ENCODE peak calls at places on chromosomes 1 and 21, in ten cellular contexts. N is heart right ventricle, H is fibroblast of pulmonary artery, A is coronary artery, V is choroid plexus epithelial cell, S is astrocyte of the spinal cord, P is astrocyte, Q is lower lobe of right lung, D is A673, C is stomach. W is an unnamed sample.

GRCh38 chr1:11413907-11414495 is 65.0 kb upstream of the DISP3 start:
- DNase-seq in H (no peak), S (no peak), D (peak; percentile 35), P (no peak), N (no peak), A (no peak), Q (no peak), V (no peak), C (no peak), W (no peak)

GRCh38 chr1:15965228-15965767 is 10.6 kb downstream of the ZBTB17 start:
- DNase-seq in N (no peak), V (peak; percentile 26), C (no peak), A (no peak), S (no peak), P (peak; percentile 83), D (peak; percentile 63), Q (no peak), H (peak; percentile 91), W (no peak)

GRCh38 chr1:203274603-203275381 is 30.5 kb upstream of the BTG2 start:
- DNase-seq in N (no peak), D (no peak), A (peak; percentile 92), C (no peak), P (peak; percentile 42), Q (no peak), V (no peak), S (no peak), H (no peak), W (peak; percentile 28)

GRCh38 chr1:54274448-54274847 is 74.5 kb downstream of the MRPL37 start:
- DNase-seq in H (no peak), N (no peak), D (no peak), A (no peak), C (peak; percentile 47), P (no peak), Q (no peak), V (no peak), S (no peak), W (no peak)

GRCh38 chr1:234975941-234976871 is 152.4 kb downstream of the TOMM20 start:
- DNase-seq in S (no peak), N (no peak), P (no peak), A (no peak), D (no peak), H (no peak), C (no peak), V (no peak), Q (peak; percentile 67), W (no peak)

GRCh38 chr1:97042551-97042950 is 321.0 kb downstream of the PTBP2 start:
- DNase-seq in V (peak; percentile 16), P (peak; percentile 89), A (no peak), S (peak; percentile 58), D (no peak), N (no peak), C (no peak), Q (no peak), H (peak; percentile 33), W (no peak)

GRCh38 chr1:240101737-240102136 is 10.1 kb downstream of the FMN2 start:
- DNase-seq in S (peak; percentile 27), V (no peak), P (no peak), D (no peak), A (no peak), H (no peak), N (no peak), Q (no peak), C (no peak), W (no peak)

GRCh38 chr21:35732788-35733187 is 327.5 kb downstream of the SETD4 start:
- DNase-seq in S (no peak), P (no peak), V (no peak), N (no peak), A (no peak), C (no peak), H (no peak), Q (no peak), D (no peak), W (no peak)

GRCh38 chr21:34883501-34884271 is 165.4 kb downstream of the RUNX1 start:
- DNase-seq in Q (no peak), H (no peak), N (no peak), V (no peak), S (peak; percentile 47), P (no peak), A (no peak), D (no peak), C (no peak), W (no peak)

GRCh38 chr1:175415133-175415712 is 222.6 kb upstream of the KIAA0040 start:
- DNase-seq in C (no peak), N (no peak), D (no peak), A (no peak), P (no peak), Q (no peak), H (no peak), S (no peak), V (no peak), W (no peak)

DNA sequence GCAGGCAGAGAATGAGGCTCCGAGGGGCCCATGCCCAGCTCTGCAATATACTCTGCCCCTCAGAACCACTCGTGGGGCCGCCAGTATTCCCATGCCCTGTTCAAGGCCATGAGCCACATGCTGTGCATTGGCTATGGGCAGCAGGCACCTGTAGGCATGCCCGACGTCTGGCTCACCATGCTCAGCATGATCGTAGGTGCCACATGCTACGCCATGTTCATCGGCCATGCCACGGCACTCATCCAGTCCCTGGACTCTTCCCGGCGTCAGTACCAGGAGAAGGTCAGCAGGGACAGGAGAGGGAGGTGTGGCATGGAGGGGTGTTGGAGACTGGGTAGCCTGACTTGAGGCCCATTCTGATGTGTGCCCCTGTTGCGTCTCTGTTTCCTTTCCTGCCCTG is 7.2 kb downstream of the HCN3 start:
- DNase-seq in N (no peak), C (no peak), H (no peak), P (no peak), Q (no peak), S (no peak), D (no peak), V (no peak), A (no peak), W (no peak)
- TF ChIP-seq CTCF in N (no peak), C (no peak), H (no peak), P (no peak), Q (no peak), S (no peak), D (no peak), V (no peak), A (no peak), W (no peak)

GRCh38 chr1:159172599-159173291 is 1.3 kb downstream of the CADM3 start:
- DNase-seq in H (peak; percentile 67), C (no peak), N (peak; percentile 15), Q (no peak), V (no peak), A (no peak), P (no peak), D (no peak), S (no peak), W (peak; percentile 23)
- H3K4me3 ChIP-seq in H (peak overlapping the region; percentile 60), C (peak overlapping the region; percentile 47), N (peak overlapping the region; percentile 9), Q (peak overlapping the region; percentile 27), V (no peak overlapping the region), A (peak overlapping the region; percentile 56), P (no peak overlapping the region), D (no peak overlapping the region), S (no peak overlapping the region), W (peak overlapping the region; percentile 13)

DNA sequence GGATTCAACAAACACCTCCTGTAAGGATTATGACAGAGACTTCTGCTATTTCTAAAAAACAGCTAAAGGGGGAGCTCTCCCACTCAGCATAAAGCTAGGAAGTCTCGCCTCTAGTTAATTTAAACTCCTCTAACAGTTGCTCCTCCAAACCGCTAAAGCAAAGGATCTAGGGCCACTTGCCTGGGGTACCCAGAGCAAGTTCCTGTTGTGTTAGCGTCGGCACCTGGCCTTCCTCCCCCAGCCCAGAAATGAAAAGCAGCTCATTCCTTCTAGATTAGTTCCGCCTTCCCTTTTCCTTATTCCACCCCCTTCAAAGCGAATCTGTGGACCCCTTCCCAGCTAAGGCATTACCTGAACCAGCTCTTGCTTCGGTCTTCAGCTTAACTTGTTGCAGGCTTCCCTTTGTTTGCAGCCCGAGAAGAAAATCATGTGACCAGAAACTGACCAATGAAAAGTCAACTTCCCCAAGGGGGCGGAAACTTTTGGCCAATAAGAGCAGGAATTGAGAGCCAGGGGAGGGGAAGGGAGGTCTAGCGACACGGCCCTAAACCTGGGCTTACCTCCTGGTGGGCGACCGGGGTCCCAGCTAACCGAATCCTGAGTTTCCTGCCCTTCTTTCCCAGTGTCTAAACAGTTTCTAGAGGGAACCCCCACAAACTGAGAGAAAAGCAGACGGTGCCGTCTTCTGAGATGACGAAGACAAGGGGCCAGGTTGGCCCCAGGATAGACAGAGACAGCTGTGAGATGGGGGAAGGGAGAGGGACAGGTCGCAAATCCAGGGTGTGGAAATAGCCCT is at the start of gene PBXIP1:
- DNase-seq in N (no peak), D (peak; percentile 96), H (peak; percentile 92), C (peak; percentile 83), V (peak; percentile 93), S (peak; percentile 93), A (peak; percentile 91), Q (no peak), P (peak; percentile 78), W (peak; percentile 92)
- TF ChIP-seq CTCF in N (peak; percentile 47), D (peak; percentile 54), H (peak; percentile 46), C (no peak), V (peak; percentile 60), S (peak; percentile 45), A (no peak), Q (no peak), P (peak; percentile 35), W (no peak)

GRCh38 chr1:200405273-200405672 is 4.6 kb downstream of the ZNF281 start:
- DNase-seq in H (peak; percentile 24), N (no peak), S (no peak), Q (no peak), D (no peak), V (peak; percentile 27), C (no peak), A (no peak), P (no peak), W (no peak)

GRCh38 chr1:200409203-200409760 is 554 bp downstream of the ZNF281 start:
- DNase-seq in C (peak; percentile 36), A (no peak), N (peak; percentile 41), Q (peak; percentile 65), D (peak; percentile 11), V (peak; percentile 57), S (peak; percentile 57), P (peak; percentile 35), H (peak; percentile 40), W (peak; percentile 38)

GRCh38 chr1:200410566-200410878 is 686 bp upstream of the ZNF281 start:
- DNase-seq in S (peak; percentile 20), N (no peak), A (no peak), D (no peak), Q (no peak), P (peak; percentile 13), V (peak; percentile 8), C (no peak), H (no peak), W (peak; percentile 49)

GRCh38 chr1:200409761-200410565 is at the start of gene ZNF281:
- DNase-seq in P (peak; percentile 81), Q (peak; percentile 97), C (peak; percentile 96), H (peak; percentile 94), A (peak; percentile 94), D (peak; percentile 98), V (peak; percentile 95), N (peak; percentile 96), S (peak; percentile 92), W (peak; percentile 96)

DNA sequence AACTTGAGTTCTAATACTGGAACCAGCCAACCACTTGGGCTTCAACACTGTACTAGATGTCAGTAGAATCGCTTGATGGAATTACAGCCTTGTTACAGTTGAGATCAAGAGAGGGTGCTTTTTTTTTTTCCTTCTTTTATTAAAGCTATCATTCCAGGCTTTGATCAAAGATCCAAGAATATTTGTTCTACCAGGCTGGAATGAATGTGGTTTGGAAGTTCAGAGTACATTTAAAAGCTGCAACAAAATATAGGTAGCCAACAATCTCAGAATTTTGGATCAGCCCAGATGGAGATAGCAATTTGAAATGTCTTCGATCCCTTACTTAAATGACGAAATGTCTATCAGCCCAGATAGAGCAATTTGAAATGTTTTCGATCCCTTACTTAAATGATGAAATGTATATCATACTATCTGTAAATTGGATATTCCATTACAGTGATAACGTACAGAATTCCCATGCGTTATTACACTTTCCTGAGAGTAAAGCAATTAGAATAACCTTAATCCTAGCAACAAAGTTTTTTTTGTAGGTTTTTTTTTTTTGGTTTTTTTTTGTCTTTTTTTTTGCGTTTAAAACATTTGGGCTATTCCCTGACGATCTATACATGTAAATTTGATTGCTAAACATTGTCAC is 3.6 kb downstream of the ZNF281 start:
- DNase-seq in N (no peak), V (no peak), H (no peak), S (no peak), A (no peak), P (peak; percentile 10), Q (no peak), C (no peak), D (no peak), W (no peak)
- H3K4me3 ChIP-seq in N (no peak overlapping the region), V (no peak overlapping the region), H (no peak overlapping the region), S (no peak overlapping the region), A (no peak overlapping the region), P (peak overlapping the region; percentile 44), Q (no peak overlapping the region), C (peak overlapping the region; percentile 2), D (no peak overlapping the region), W (no peak overlapping the region)